ENCODE peak calls at places on chromosomes 1 and 21, in five cellular contexts. J is heart right ventricle; E is CD4-positive, alpha-beta memory T cell; R is PC-9; X is naive thymus-derived CD4-positive, alpha-beta T cell. W is an unnamed sample.
A peak's percentile ranks its signal among the peaks of the same experiment; 100 is the strongest.

GRCh38 chr1:171142451-171143121 is 42.5 kb upstream of the FMO2 start:
- DNase-seq in R (no peak), X (no peak), E (no peak), J (no peak), W (peak; percentile 36)

GRCh38 chr1:235429143-235429542 is 61.9 kb downstream of the TBCE start:
- DNase-seq in E (no peak), X (no peak), J (no peak), R (no peak), W (no peak)

GRCh38 chr21:26887241-26887640 is 42.0 kb upstream of the ADAMTS1 start:
- DNase-seq in E (no peak), R (no peak), J (no peak), X (no peak), W (no peak)

GRCh38 chr1:170664828-170665617 is 1.1 kb downstream of the PRRX1 start:
- DNase-seq in E (no peak), X (no peak), J (peak; percentile 61), R (no peak), W (peak; percentile 24)

GRCh38 chr1:213538251-213538650 is 449.5 kb upstream of the PROX1 start:
- DNase-seq in X (no peak), E (no peak), J (no peak), R (no peak), W (no peak)

GRCh38 chr1:31861346-31861745 is 45.5 kb upstream of the SPOCD1 start:
- DNase-seq in R (no peak), E (no peak), J (no peak), X (no peak), W (no peak)

GRCh38 chr1:154975409-154976205 is 1.1 kb downstream of the CKS1B start:
- DNase-seq in E (peak; percentile 55), R (peak; percentile 43), X (no peak), J (peak; percentile 45), W (peak; percentile 28)

GRCh38 chr1:174266991-174267612 is 107.8 kb downstream of the RABGAP1L start:
- DNase-seq in J (no peak), R (no peak), E (no peak), X (no peak), W (no peak)

GRCh38 chr1:11929849-11930248 is 3.6 kb upstream of the KIAA2013 start:
- DNase-seq in X (no peak), J (peak; percentile 66), R (no peak), E (no peak), W (peak; percentile 95)

GRCh38 chr1:109877320-109877771 is 33.3 kb upstream of the CSF1 start:
- DNase-seq in X (no peak), E (no peak), J (peak; percentile 68), R (peak; percentile 82), W (peak; percentile 37)

GRCh38 chr1:150615346-150616201 is 13.8 kb downstream of the ENSA start:
- DNase-seq in X (no peak), R (no peak), J (no peak), E (no peak), W (no peak)

GRCh38 chr1:67524143-67525052 is 94.2 kb upstream of the SERBP1 start:
- DNase-seq in X (no peak), E (no peak), J (no peak), R (no peak), W (no peak)

GRCh38 chr1:82034812-82035211 is 234.1 kb downstream of the ADGRL2 start:
- DNase-seq in R (no peak), E (no peak), J (no peak), X (no peak), W (no peak)

GRCh38 chr1:45306319-45306718 is 20.4 kb upstream of the HPDL start:
- DNase-seq in R (no peak), E (no peak), J (no peak), X (no peak), W (no peak)

GRCh38 chr1:207033302-207033701 is 746 bp upstream of the C1orf116 start:
- DNase-seq in X (no peak), E (no peak), J (no peak), R (no peak), W (no peak)

GRCh38 chr21:14602418-14602987 is 56.4 kb upstream of the SAMSN1 start:
- DNase-seq in E (no peak), R (no peak), J (no peak), X (no peak), W (no peak)

GRCh38 chr1:93344886-93345632 is 648 bp upstream of the DR1 start:
- DNase-seq in X (no peak), R (no peak), J (no peak), E (no peak), W (no peak)

GRCh38 chr1:18581420-18581880 is 49.2 kb upstream of the PAX7 start:
- DNase-seq in X (no peak), E (no peak), R (peak; percentile 45), J (peak; percentile 23), W (peak; percentile 26)

GRCh38 chr1:162284206-162284955 is 92.3 kb downstream of the SPATA46 start:
- DNase-seq in R (no peak), X (no peak), J (no peak), E (no peak), W (no peak)

GRCh38 chr1:72186733-72187307 is 95.5 kb downstream of the NEGR1 start:
- DNase-seq in X (no peak), J (no peak), E (no peak), R (no peak), W (peak; percentile 17)

GRCh38 chr1:39574646-39575045 is 1.9 kb downstream of the PABPC4 start:
- DNase-seq in X (no peak), E (no peak), J (no peak), R (peak; percentile 37), W (peak; percentile 62)

GRCh38 chr1:150557065-150557600 is 7.9 kb downstream of the ADAMTSL4 start:
- DNase-seq in R (no peak), E (no peak), J (no peak), X (no peak), W (no peak)

GRCh38 chr1:147890177-147890790 is 12.3 kb upstream of the GJA8 start:
- DNase-seq in X (peak; percentile 48), E (peak; percentile 51), R (peak; percentile 84), J (peak; percentile 84), W (peak; percentile 75)

DNA sequence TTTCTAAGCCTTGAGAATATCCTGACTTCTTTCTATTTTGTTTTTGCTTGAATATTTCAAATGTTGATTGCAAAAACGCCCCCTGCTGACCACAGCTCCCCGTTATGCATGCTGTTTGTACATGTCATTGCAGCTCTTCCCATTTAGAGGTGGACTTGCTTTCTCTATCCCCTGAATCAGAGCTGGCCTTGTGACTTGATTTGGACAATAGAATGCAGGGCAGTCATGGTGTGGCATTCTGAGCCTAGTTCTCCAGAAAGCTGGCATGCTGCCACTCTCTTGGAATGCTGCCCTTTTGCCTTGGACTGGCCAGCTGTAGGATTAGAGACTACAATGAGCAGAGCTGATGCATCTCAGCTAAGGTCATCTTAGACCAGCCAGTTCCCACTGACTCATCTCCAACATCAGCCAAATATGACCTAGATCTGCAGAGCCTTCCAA is 1561.5 kb downstream of the MRPL39 start:
- DNase-seq in J (peak; percentile 65), X (no peak), E (no peak), R (peak; percentile 9), W (peak; percentile 83)
- H3K4me1 ChIP-seq in J (no peaks in the 10 kb centered on the region), X (peaks cover 11% of the 10 kb centered on the region), E (no peaks in the 10 kb centered on the region), R (no peaks in the 10 kb centered on the region), W (peaks cover 5% of the 10 kb centered on the region)

DNA sequence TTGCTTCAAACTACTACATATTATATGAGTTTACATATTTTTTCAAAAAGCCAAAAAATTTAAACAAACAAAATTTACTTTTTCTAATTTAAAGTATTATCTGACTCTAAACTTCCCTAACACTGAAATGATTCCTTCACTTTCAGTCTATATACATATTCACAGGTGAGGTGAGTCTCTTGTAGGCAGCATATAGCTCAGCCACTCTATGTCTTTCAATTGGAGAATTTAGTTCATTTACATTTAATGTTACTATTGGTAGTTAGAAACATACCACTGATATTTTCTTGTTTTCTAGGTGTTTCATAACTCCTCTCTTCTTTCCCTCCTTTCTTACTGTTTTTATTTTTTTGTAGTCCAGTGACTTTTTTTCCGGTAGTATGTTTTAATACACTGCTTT is 387.1 kb downstream of the MRPL39 start:
- DNase-seq in E (no peak), R (no peak), J (no peak), X (no peak), W (no peak)
- H3K4me3 ChIP-seq in E (no peak overlapping the region), R (no peak overlapping the region), J (no peak overlapping the region), X (no peak overlapping the region), W (no peak overlapping the region)

DNA sequence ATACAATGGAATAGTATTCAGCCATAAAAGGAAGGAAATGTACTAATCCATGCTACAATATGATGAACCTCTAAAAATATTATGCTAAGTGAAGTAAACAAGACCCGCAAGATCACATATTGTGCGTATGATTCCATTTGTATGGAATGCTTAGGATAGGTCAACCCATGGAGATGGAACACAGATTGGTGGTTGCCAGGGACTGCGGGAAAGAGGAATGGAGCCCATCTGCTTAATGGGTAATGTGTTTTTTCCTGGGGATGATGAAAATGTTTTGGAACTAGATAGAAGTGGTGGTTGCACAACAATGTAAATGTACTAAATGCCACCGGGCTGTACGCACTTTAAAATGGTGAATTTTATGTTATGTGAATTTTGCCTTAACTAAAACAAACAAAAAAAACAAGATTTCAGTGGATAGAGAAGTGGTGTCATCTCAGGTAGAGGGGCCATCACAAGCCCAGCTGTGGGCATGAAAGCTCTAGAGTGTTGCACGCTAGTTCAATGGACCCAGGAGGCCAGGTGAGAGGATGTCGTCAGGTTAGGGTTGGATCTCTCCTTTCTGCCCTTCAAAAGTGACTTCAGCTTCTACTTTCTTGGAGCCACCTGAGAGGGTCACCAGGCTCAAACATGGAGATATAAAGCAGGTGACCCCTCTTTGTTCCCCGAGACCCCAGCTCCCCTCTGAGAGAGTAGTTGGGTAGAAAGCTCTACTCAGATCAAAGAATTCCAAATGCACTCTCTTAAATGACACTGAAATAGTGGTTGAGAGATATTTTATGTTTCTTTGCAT is 2.5 kb downstream of the C1orf115 start:
- DNase-seq in R (no peak), X (no peak), E (no peak), J (no peak), W (no peak)
- H3K4me1 ChIP-seq in R (no peaks in the 10 kb centered on the region), X (peaks cover 8% of the 10 kb centered on the region), E (peaks cover 15% of the 10 kb centered on the region), J (no peaks in the 10 kb centered on the region), W (no peaks in the 10 kb centered on the region)

GRCh38 chr1:215569987-215570824 is 3.1 kb downstream of the KCTD3 start:
- DNase-seq in X (no peak), J (no peak), E (no peak), R (no peak), W (no peak)
- H3K4me3 ChIP-seq in X (no peak overlapping the region), J (no peak overlapping the region), E (no peak overlapping the region), R (peak overlapping the region; percentile 68), W (no peak overlapping the region)

DNA sequence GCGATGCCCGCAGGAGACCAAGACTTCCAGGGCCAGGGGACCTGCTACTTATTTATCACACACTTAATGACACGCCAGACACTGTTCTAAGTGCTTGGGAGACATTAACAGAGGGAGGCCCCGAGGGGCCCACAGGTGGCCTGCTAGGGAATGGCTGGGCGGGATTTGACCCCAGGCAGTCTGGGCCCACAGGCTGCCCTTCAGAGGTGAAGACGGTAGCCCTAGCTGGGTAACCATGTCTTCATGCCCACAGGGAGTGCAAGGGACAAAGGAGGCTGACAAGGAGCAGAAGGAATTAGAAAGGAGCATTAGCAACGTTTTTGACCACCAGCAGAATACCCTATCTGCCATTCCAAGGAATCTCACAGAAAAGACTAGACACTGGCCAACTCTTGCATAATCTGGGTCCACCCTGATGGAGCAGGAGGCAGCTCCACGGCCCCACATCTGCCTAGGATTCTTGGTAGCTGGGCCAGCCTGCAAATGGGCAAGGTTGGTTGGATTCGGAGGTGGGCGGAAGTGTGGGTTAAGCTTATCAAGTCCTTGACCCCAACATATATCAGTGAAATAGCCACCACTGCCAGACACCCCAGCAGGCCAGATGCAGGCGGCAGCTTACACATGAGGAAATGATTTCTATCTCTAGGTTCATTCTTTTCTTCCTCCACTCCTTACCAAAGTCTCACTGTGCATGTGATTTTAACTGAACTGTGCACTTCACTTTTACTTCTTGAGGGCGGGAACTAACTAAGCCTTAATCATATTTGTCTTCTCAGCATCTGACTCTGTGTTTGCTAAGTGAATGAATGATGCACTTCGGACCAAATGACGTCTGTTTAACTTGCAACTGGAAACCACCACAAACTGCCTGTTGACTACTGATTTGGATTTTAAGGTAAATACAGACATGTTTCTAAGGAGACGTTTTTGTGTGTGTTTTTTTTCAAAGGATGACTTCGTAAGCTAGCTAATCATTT is 3.4 kb upstream of the ETS2 start:
- DNase-seq in R (no peak), E (no peak), J (no peak), X (no peak), W (no peak)
- H3K4me1 ChIP-seq in R (peaks cover 38% of the 10 kb centered on the region), E (peaks cover 21% of the 10 kb centered on the region), J (no peaks in the 10 kb centered on the region), X (no peaks in the 10 kb centered on the region), W (peaks cover 3% of the 10 kb centered on the region)

W was measured in SJCRH30.